ENCODE peak calls at places on chromosome 2, in seven cellular contexts. One of them, this sample, is unnamed.

GRCh38 chr2:11203480-11203879 is 48.2 kb downstream of the SLC66A3 start:
- DNase-seq in colonic mucosa: no peak
- DNase-seq in iPS DF 6.9: no peak
- DNase-seq in H9: no peak
- DNase-seq in upper lobe of right lung: no peak
- DNase-seq in pancreas: no peak
- DNase-seq in OCI-LY7: no peak
- DNase-seq in this sample: no peak

GRCh38 chr2:175837046-175837445 is 165.0 kb downstream of the LNPK start:
- DNase-seq in iPS DF 6.9: no peak
- DNase-seq in upper lobe of right lung: no peak
- DNase-seq in H9: no peak
- DNase-seq in pancreas: no peak
- DNase-seq in colonic mucosa: no peak
- DNase-seq in OCI-LY7: no peak
- DNase-seq in this sample: no peak

GRCh38 chr2:153622285-153622684 is 143.7 kb upstream of the RPRM start:
- DNase-seq in upper lobe of right lung: no peak
- DNase-seq in H9: no peak
- DNase-seq in iPS DF 6.9: no peak
- DNase-seq in pancreas: no peak
- DNase-seq in colonic mucosa: no peak
- DNase-seq in OCI-LY7: no peak
- DNase-seq in this sample: no peak

GRCh38 chr2:146189541-146189940 is 1655.3 kb upstream of the ACVR2A start:
- DNase-seq in colonic mucosa: no peak
- DNase-seq in iPS DF 6.9: no peak
- DNase-seq in OCI-LY7: no peak
- DNase-seq in pancreas: no peak
- DNase-seq in H9: no peak
- DNase-seq in upper lobe of right lung: no peak
- DNase-seq in this sample: no peak

GRCh38 chr2:24456610-24457556 is 34.2 kb upstream of the NCOA1 start:
- DNase-seq in upper lobe of right lung: no peak
- DNase-seq in pancreas: no peak
- DNase-seq in iPS DF 6.9: no peak
- DNase-seq in OCI-LY7: no peak
- DNase-seq in colonic mucosa: peak; percentile 48
- DNase-seq in H9: no peak
- DNase-seq in this sample: peak; percentile 79

GRCh38 chr2:28748176-28748575 is 3.5 kb upstream of the PPP1CB start:
- DNase-seq in OCI-LY7: no peak
- DNase-seq in iPS DF 6.9: no peak
- DNase-seq in pancreas: no peak
- DNase-seq in H9: no peak
- DNase-seq in upper lobe of right lung: no peak
- DNase-seq in colonic mucosa: no peak
- DNase-seq in this sample: no peak

GRCh38 chr2:163213699-163214098 is 375.1 kb upstream of the KCNH7 start:
- DNase-seq in pancreas: no peak
- DNase-seq in H9: no peak
- DNase-seq in iPS DF 6.9: no peak
- DNase-seq in colonic mucosa: no peak
- DNase-seq in OCI-LY7: no peak
- DNase-seq in upper lobe of right lung: no peak
- DNase-seq in this sample: no peak

GRCh38 chr2:157258520-157259326 is 1.2 kb downstream of the GALNT5 start:
- DNase-seq in OCI-LY7: no peak
- DNase-seq in iPS DF 6.9: no peak
- DNase-seq in colonic mucosa: peak; percentile 55
- DNase-seq in pancreas: no peak
- DNase-seq in upper lobe of right lung: no peak
- DNase-seq in H9: no peak
- DNase-seq in this sample: no peak

GRCh38 chr2:121491566-121491965 is 39.1 kb upstream of the RNU4ATAC start:
- DNase-seq in upper lobe of right lung: no peak
- DNase-seq in iPS DF 6.9: no peak
- DNase-seq in OCI-LY7: no peak
- DNase-seq in H9: no peak
- DNase-seq in pancreas: no peak
- DNase-seq in colonic mucosa: no peak
- DNase-seq in this sample: no peak

GRCh38 chr2:9030882-9031645 is 27.6 kb upstream of the MBOAT2 start:
- DNase-seq in H9: no peak
- DNase-seq in iPS DF 6.9: no peak
- DNase-seq in pancreas: no peak
- DNase-seq in upper lobe of right lung: no peak
- DNase-seq in OCI-LY7: no peak
- DNase-seq in colonic mucosa: no peak
- DNase-seq in this sample: no peak

GRCh38 chr2:216911886-216912285 is 52.0 kb upstream of the TNP1 start:
- DNase-seq in iPS DF 6.9: no peak
- DNase-seq in pancreas: no peak
- DNase-seq in H9: no peak
- DNase-seq in upper lobe of right lung: no peak
- DNase-seq in OCI-LY7: no peak
- DNase-seq in colonic mucosa: no peak
- DNase-seq in this sample: no peak

GRCh38 chr2:42141687-42142475 is 27.3 kb upstream of the EML4 start:
- DNase-seq in colonic mucosa: peak; percentile 76
- DNase-seq in pancreas: peak; percentile 49
- DNase-seq in upper lobe of right lung: peak; percentile 71
- DNase-seq in OCI-LY7: peak; percentile 24
- DNase-seq in H9: peak; percentile 61
- DNase-seq in iPS DF 6.9: no peak
- DNase-seq in this sample: peak; percentile 79

GRCh38 chr2:82282111-82282882 is 1977.7 kb upstream of the LRRTM1 start:
- DNase-seq in colonic mucosa: no peak
- DNase-seq in H9: peak; percentile 78
- DNase-seq in OCI-LY7: no peak
- DNase-seq in iPS DF 6.9: peak; percentile 31
- DNase-seq in pancreas: no peak
- DNase-seq in upper lobe of right lung: no peak
- DNase-seq in this sample: no peak

GRCh38 chr2:235614900-235615712 is 121.3 kb downstream of the AGAP1 start:
- DNase-seq in OCI-LY7: no peak
- DNase-seq in pancreas: no peak
- DNase-seq in colonic mucosa: peak; percentile 49
- DNase-seq in H9: no peak
- DNase-seq in upper lobe of right lung: no peak
- DNase-seq in iPS DF 6.9: no peak
- DNase-seq in this sample: peak; percentile 76

GRCh38 chr2:20356042-20356441 is 5.4 kb upstream of the PUM2 start:
- DNase-seq in H9: no peak
- DNase-seq in upper lobe of right lung: no peak
- DNase-seq in colonic mucosa: no peak
- DNase-seq in iPS DF 6.9: no peak
- DNase-seq in OCI-LY7: no peak
- DNase-seq in pancreas: no peak
- DNase-seq in this sample: no peak

GRCh38 chr2:174341995-174342571 is 7.3 kb downstream of the SP9 start:
- DNase-seq in upper lobe of right lung: no peak
- DNase-seq in OCI-LY7: no peak
- DNase-seq in colonic mucosa: no peak
- DNase-seq in pancreas: no peak
- DNase-seq in iPS DF 6.9: no peak
- DNase-seq in H9: no peak
- DNase-seq in this sample: peak; percentile 63

GRCh38 chr2:212998629-212999359 is 152.6 kb downstream of the IKZF2 start:
- DNase-seq in H9: no peak
- DNase-seq in pancreas: no peak
- DNase-seq in OCI-LY7: no peak
- DNase-seq in upper lobe of right lung: no peak
- DNase-seq in colonic mucosa: no peak
- DNase-seq in iPS DF 6.9: no peak
- DNase-seq in this sample: no peak

GRCh38 chr2:38603402-38604265 is 906 bp upstream of the HNRNPLL start:
- DNase-seq in upper lobe of right lung: peak; percentile 91
- DNase-seq in OCI-LY7: peak; percentile 88
- DNase-seq in H9: peak; percentile 89
- DNase-seq in colonic mucosa: peak; percentile 87
- DNase-seq in pancreas: peak; percentile 80
- DNase-seq in iPS DF 6.9: peak; percentile 76
- DNase-seq in this sample: peak; percentile 85

GRCh38 chr2:221156335-221156734 is 415.8 kb downstream of the EPHA4 start:
- DNase-seq in iPS DF 6.9: peak; percentile 11
- DNase-seq in upper lobe of right lung: no peak
- DNase-seq in OCI-LY7: peak; percentile 18
- DNase-seq in colonic mucosa: no peak
- DNase-seq in pancreas: no peak
- DNase-seq in H9: no peak
- DNase-seq in this sample: no peak

GRCh38 chr2:181715033-181715630 is 34.8 kb upstream of the NEUROD1 start:
- DNase-seq in colonic mucosa: peak; percentile 74
- DNase-seq in pancreas: peak; percentile 38
- DNase-seq in OCI-LY7: peak; percentile 78
- DNase-seq in upper lobe of right lung: no peak
- DNase-seq in iPS DF 6.9: peak; percentile 73
- DNase-seq in H9: peak; percentile 61
- DNase-seq in this sample: peak; percentile 48

GRCh38 chr2:94980406-94980805 is 45.1 kb upstream of the MAL start:
- DNase-seq in H9: no peak
- DNase-seq in pancreas: no peak
- DNase-seq in colonic mucosa: no peak
- DNase-seq in OCI-LY7: no peak
- DNase-seq in iPS DF 6.9: no peak
- DNase-seq in upper lobe of right lung: peak; percentile 57
- DNase-seq in this sample: no peak
- H3K4me1 ChIP-seq in H9: no peaks in the 10 kb centered on the region
- H3K4me1 ChIP-seq in pancreas: no peaks in the 10 kb centered on the region
- H3K4me1 ChIP-seq in colonic mucosa: no peaks in the 10 kb centered on the region
- H3K4me1 ChIP-seq in OCI-LY7: no peaks in the 10 kb centered on the region
- H3K4me1 ChIP-seq in iPS DF 6.9: no peaks in the 10 kb centered on the region
- H3K4me1 ChIP-seq in upper lobe of right lung: no peaks in the 10 kb centered on the region
- H3K4me1 ChIP-seq in this sample: no peaks in the 10 kb centered on the region

DNA sequence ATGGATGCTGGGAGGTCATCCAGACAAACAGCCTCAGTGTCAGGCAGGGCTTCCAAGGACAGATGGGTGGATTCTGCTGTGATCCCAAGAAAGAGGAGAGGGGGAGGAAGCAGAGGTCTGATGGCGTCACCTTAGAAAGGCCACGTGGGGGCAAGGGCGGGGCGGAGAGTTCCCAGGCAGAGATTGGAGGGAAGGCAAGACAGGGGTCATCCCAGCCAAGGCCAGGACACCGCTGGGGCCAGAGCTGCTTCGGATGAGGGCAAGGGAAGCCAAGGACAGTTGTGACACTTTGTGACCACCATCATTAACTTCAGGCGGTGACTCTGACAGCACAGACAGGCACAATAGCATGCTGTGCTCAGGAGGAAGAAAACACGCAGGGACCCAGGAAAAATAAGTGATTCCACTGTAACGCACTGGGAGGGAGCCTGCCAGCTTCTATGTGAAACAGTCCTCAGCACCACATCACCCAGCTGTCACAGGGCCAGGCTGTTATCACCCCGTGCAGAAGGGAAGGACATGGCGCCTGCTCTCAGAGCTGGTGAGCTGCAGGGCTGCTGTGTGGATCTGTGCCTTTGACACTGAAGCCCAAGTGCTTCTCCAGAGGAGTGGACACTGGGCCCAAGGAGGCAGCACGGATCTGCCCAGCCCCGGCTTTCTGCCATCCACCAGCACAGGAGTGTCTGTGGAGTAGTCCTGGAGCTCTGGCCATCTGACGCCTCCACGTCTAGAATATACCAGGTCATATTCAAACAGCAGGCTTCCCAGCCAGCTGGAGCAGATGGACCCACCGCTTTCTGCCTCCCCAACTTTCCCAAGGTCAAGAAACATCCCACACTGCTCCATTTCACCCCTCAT is 204.1 kb downstream of the NDUFA10 start:
- DNase-seq in upper lobe of right lung: peak; percentile 57
- DNase-seq in colonic mucosa: peak; percentile 17
- DNase-seq in pancreas: no peak
- DNase-seq in H9: peak; percentile 27
- DNase-seq in iPS DF 6.9: no peak
- DNase-seq in OCI-LY7: no peak
- DNase-seq in this sample: peak; percentile 46
- H3K9me3 ChIP-seq in upper lobe of right lung: no peaks in the 10 kb centered on the region
- H3K9me3 ChIP-seq in colonic mucosa: no peaks in the 10 kb centered on the region
- H3K9me3 ChIP-seq in pancreas: no peaks in the 10 kb centered on the region
- H3K9me3 ChIP-seq in H9: no peaks in the 10 kb centered on the region
- H3K9me3 ChIP-seq in iPS DF 6.9: no peaks in the 10 kb centered on the region
- H3K9me3 ChIP-seq in OCI-LY7: no peaks in the 10 kb centered on the region
- H3K9me3 ChIP-seq in this sample: no peaks in the 10 kb centered on the region

GRCh38 chr2:234488913-234489451 is 7.9 kb downstream of the ARL4C start:
- DNase-seq in pancreas: no peak
- DNase-seq in upper lobe of right lung: no peak
- DNase-seq in iPS DF 6.9: no peak
- DNase-seq in OCI-LY7: peak; percentile 45
- DNase-seq in H9: no peak
- DNase-seq in colonic mucosa: no peak
- DNase-seq in this sample: no peak

GRCh38 chr2:234492687-234493086 is 4.2 kb downstream of the ARL4C start:
- DNase-seq in pancreas: no peak
- DNase-seq in OCI-LY7: no peak
- DNase-seq in iPS DF 6.9: no peak
- DNase-seq in upper lobe of right lung: no peak
- DNase-seq in H9: no peak
- DNase-seq in colonic mucosa: no peak
- DNase-seq in this sample: no peak

GRCh38 chr2:234491897-234492296 is 5.0 kb downstream of the ARL4C start:
- DNase-seq in H9: no peak
- DNase-seq in pancreas: no peak
- DNase-seq in colonic mucosa: no peak
- DNase-seq in upper lobe of right lung: no peak
- DNase-seq in iPS DF 6.9: no peak
- DNase-seq in OCI-LY7: no peak
- DNase-seq in this sample: no peak

GRCh38 chr2:234491281-234491680 is 5.6 kb downstream of the ARL4C start:
- DNase-seq in OCI-LY7: no peak
- DNase-seq in upper lobe of right lung: no peak
- DNase-seq in H9: no peak
- DNase-seq in pancreas: no peak
- DNase-seq in iPS DF 6.9: no peak
- DNase-seq in colonic mucosa: no peak
- DNase-seq in this sample: no peak

GRCh38 chr2:234490239-234491074 is 6.4 kb downstream of the ARL4C start:
- DNase-seq in pancreas: no peak
- DNase-seq in H9: no peak
- DNase-seq in upper lobe of right lung: no peak
- DNase-seq in OCI-LY7: peak; percentile 38
- DNase-seq in colonic mucosa: no peak
- DNase-seq in iPS DF 6.9: no peak
- DNase-seq in this sample: no peak
- H3K4me1 ChIP-seq in pancreas: peaks cover 3% of the 10 kb centered on the region
- H3K4me1 ChIP-seq in H9: no peaks in the 10 kb centered on the region
- H3K4me1 ChIP-seq in upper lobe of right lung: peaks cover 22% of the 10 kb centered on the region
- H3K4me1 ChIP-seq in OCI-LY7: peaks cover 73% of the 10 kb centered on the region
- H3K4me1 ChIP-seq in colonic mucosa: no peaks in the 10 kb centered on the region
- H3K4me1 ChIP-seq in iPS DF 6.9: no peaks in the 10 kb centered on the region
- H3K4me1 ChIP-seq in this sample: peaks cover 6% of the 10 kb centered on the region

DNA sequence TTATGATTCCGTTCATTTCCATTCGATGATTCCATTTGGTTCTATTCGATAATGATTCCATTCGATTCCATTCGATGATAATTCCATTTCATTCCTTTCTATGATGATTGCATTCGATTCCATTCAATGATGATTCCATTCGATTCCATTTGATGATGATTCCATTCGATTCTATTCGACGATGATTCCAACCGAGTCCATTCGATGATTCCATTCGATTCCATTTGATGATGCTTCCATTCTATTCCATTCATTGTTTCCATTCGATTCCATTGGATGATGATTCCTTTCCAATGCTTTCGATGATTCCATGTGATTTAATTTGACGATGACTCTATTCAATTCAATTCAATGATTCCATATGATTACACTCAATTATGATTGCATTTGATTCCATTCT is 1093.5 kb downstream of the RPIA start:
- DNase-seq in upper lobe of right lung: no peak
- DNase-seq in iPS DF 6.9: no peak
- DNase-seq in pancreas: no peak
- DNase-seq in OCI-LY7: no peak
- DNase-seq in colonic mucosa: no peak
- DNase-seq in H9: no peak
- DNase-seq in this sample: no peak
- H3K9me3 ChIP-seq in upper lobe of right lung: peaks cover 56% of the 10 kb centered on the region
- H3K9me3 ChIP-seq in iPS DF 6.9: peaks cover 3% of the 10 kb centered on the region
- H3K9me3 ChIP-seq in pancreas: no peaks in the 10 kb centered on the region
- H3K9me3 ChIP-seq in OCI-LY7: peaks cover 90% of the 10 kb centered on the region
- H3K9me3 ChIP-seq in colonic mucosa: peaks cover 6% of the 10 kb centered on the region
- H3K9me3 ChIP-seq in H9: peaks cover 100% of the 10 kb centered on the region
- H3K9me3 ChIP-seq in this sample: no peaks in the 10 kb centered on the region

This sample was measured in heart left ventricle.